ENCODE peak calls at places on chromosomes 13 and 19, in nine cellular contexts. L is tibial nerve; R is heart right ventricle; C is left lung; P is body of pancreas; Z is omental fat pad; D is CD4-positive, alpha-beta T cell; J is heart left ventricle; W is fibroblast of pulmonary artery. S is an unnamed sample.

GRCh38 chr19:6739884-6740588 is 556 bp downstream of the TRIP10 start:
- DNase-seq in L (no peak), R (peak; percentile 47), C (peak; percentile 85), P (peak; percentile 44), Z (no peak), D (no peak), J (peak; percentile 67), W (no peak), S (no peak)

GRCh38 chr13:49171358-49171757 is 48.8 kb upstream of the MLNR start:
- DNase-seq in L (no peak), R (no peak), C (no peak), P (no peak), Z (no peak), D (no peak), J (no peak), W (no peak), S (no peak)

GRCh38 chr13:110640591-110641029 is 25.3 kb downstream of the NAXD start:
- DNase-seq in L (no peak), R (peak; percentile 56), C (peak; percentile 63), P (no peak), Z (no peak), D (no peak), J (peak; percentile 48), W (peak; percentile 24), S (no peak)

GRCh38 chr13:59531571-59532091 is 632.1 kb downstream of the DIAPH3 start:
- DNase-seq in L (peak; percentile 75), R (peak; percentile 92), C (no peak), P (peak; percentile 71), Z (peak; percentile 63), D (no peak), J (peak; percentile 87), W (peak; percentile 94), S (no peak)

GRCh38 chr19:51320258-51320657 is 8.8 kb downstream of the IGLON5 start:
- DNase-seq in L (no peak), R (no peak), C (peak; percentile 68), P (peak; percentile 18), Z (no peak), D (no peak), J (no peak), W (no peak), S (no peak)

GRCh38 chr19:16593181-16593580 is 21.0 kb upstream of the SLC35E1 start:
- DNase-seq in L (no peak), R (no peak), C (peak; percentile 5), P (no peak), Z (no peak), D (no peak), J (no peak), W (no peak), S (no peak)

GRCh38 chr13:113631341-113632095 is 26.5 kb downstream of the ATP4B start:
- DNase-seq in L (no peak), R (no peak), C (peak; percentile 55), P (no peak), Z (no peak), D (no peak), J (no peak), W (no peak), S (peak; percentile 21)

GRCh38 chr13:27006519-27007161 is 165.0 kb downstream of the USP12 start:
- DNase-seq in L (no peak), R (no peak), C (peak; percentile 83), P (peak; percentile 59), Z (no peak), D (no peak), J (no peak), W (peak; percentile 36), S (no peak)

GRCh38 chr13:34452831-34453230 is 489.2 kb upstream of the NBEA start:
- DNase-seq in L (no peak), R (no peak), C (no peak), P (no peak), Z (no peak), D (no peak), J (no peak), W (no peak), S (no peak)

GRCh38 chr13:30569901-30570576 is 47.7 kb upstream of the USPL1 start:
- DNase-seq in L (peak; percentile 29), R (peak; percentile 8), C (no peak), P (peak; percentile 10), Z (no peak), D (no peak), J (no peak), W (peak; percentile 92), S (no peak)

GRCh38 chr13:76239031-76239680 is 603.0 kb downstream of the LMO7 start:
- DNase-seq in L (no peak), R (no peak), C (no peak), P (no peak), Z (no peak), D (no peak), J (no peak), W (no peak), S (no peak)

GRCh38 chr19:37855098-37855497 is 51.3 kb downstream of the WDR87 start:
- DNase-seq in L (no peak), R (peak; percentile 13), C (peak; percentile 78), P (peak; percentile 36), Z (no peak), D (peak; percentile 5), J (peak; percentile 22), W (peak; percentile 31), S (no peak)

GRCh38 chr13:113579686-113580085 is 4.9 kb upstream of the TFDP1 start:
- DNase-seq in L (no peak), R (no peak), C (no peak), P (no peak), Z (no peak), D (no peak), J (no peak), W (no peak), S (no peak)

GRCh38 chr13:99686944-99687382 is 185.7 kb downstream of the TM9SF2 start:
- DNase-seq in L (no peak), R (no peak), C (no peak), P (no peak), Z (no peak), D (no peak), J (no peak), W (no peak), S (no peak)

GRCh38 chr13:27636624-27637288 is 15.1 kb downstream of the POLR1D start:
- DNase-seq in L (no peak), R (no peak), C (no peak), P (no peak), Z (no peak), D (no peak), J (no peak), W (no peak), S (no peak)

GRCh38 chr13:43354147-43354945 is 331.0 kb downstream of the DNAJC15 start:
- DNase-seq in L (no peak), R (no peak), C (no peak), P (no peak), Z (no peak), D (no peak), J (no peak), W (no peak), S (no peak)

GRCh38 chr19:18193388-18194207 is 580 bp downstream of the MPV17L2 start:
- DNase-seq in L (no peak), R (no peak), C (no peak), P (no peak), Z (no peak), D (no peak), J (no peak), W (no peak), S (no peak)

GRCh38 chr13:26628706-26629105 is 71.2 kb downstream of the WASF3 start:
- DNase-seq in L (no peak), R (no peak), C (no peak), P (no peak), Z (no peak), D (no peak), J (no peak), W (peak; percentile 56), S (no peak)

DNA sequence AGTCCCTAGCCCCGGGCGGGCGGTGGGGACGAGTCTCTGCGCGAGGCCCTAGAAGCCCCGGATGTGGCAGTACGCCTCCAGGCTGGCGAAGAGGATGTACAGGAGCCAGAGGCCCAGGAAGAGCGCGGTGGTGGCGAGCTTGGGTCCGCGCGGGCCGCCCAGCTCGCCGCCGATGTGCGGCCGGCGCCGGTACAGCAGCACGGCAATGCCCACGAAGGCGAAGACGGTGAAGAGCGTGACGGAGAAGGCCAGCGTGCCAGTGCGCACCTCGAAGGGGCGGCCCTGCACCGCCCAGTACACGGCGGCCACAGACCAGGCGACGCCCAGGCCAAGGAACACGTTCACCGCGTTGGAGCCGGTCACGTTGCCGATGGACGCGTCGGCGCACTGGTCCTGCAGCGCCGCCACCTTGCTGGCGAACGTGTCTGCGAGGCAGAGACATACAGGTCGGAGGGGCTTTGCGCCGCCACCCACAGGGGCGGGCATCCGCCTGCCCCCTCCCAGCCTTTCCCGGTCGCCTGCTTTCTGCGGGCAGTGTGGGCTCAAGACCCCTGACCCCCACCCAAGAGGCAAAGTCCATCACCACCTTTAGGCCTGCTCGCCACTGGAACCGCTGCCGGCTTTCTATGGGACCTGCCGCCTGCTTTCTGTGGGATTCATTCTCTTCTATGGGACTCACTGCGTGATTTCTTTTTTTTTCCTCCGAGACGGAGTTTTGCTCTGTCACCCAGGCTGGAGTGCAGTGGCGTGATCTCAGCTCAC is 10.9 kb upstream of the MEIS3 start:
- DNase-seq in L (no peak), R (no peak), C (no peak), P (peak; percentile 51), Z (no peak), D (no peak), J (no peak), W (peak; percentile 51), S (no peak)
- TF ChIP-seq CTCF in L (peak; percentile 22), R (peak; percentile 28), C (peak; percentile 33), P (no peak), Z (no peak), D (no peak), J (no peak), W (peak; percentile 5), S (peak; percentile 44)

DNA sequence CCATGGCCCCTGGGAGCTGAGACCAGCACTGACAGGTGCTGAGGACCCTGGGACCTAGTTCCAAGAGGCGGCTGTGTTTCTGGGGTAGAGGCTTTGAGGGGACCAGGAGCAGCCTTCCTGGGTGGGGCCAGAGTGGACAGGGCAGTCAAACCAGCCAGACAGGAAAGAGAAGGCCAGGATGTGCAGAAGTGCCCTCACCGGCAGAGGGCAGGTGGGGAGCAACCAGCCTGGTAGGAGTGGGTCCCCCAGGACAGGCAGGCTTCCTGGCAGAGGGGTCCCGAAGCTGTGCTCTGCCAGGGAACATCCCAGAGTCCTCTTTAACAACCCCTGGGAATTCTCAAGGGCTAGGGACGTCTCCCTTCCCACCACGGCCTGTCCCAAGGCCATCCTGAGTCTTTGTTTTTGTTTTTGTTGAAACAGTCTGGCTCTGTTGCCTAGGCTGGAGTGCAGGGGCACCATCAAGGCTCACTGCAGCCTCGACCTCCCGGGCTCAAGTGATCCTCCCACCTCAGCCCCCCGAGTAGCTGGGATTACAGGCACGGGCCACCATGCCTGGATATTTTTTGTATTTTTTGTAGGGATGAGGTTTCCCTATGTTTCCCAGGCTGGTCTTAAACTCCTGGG is 3.0 kb upstream of the HIPK4 start:
- DNase-seq in L (no peak), R (no peak), C (no peak), P (peak; percentile 33), Z (no peak), D (no peak), J (no peak), W (no peak), S (no peak)
- TF ChIP-seq CTCF in L (no peak), R (no peak), C (peak; percentile 28), P (no peak), Z (no peak), D (no peak), J (peak; percentile 16), W (peak; percentile 15), S (peak; percentile 15)

GRCh38 chr13:90732049-90732448 is 615.4 kb upstream of the MIR17HG start:
- DNase-seq in L (no peak), R (no peak), C (peak; percentile 6), P (no peak), Z (no peak), D (no peak), J (no peak), W (no peak), S (no peak)
- TF ChIP-seq CTCF in L (no peak), R (no peak), C (no peak), P (no peak), Z (no peak), D (no peak), J (no peak), W (no peak), S (no peak)

GRCh38 chr13:51091839-51092238 is 19.2 kb downstream of the C13orf42 start:
- DNase-seq in L (no peak), R (no peak), C (no peak), P (no peak), Z (no peak), D (no peak), J (no peak), W (no peak), S (no peak)
- TF ChIP-seq CTCF in L (no peak), R (no peak), C (no peak), P (no peak), Z (no peak), D (no peak), J (no peak), W (no peak), S (no peak)

S was measured in CD14-positive monocyte.